ENCODE peak calls at places on chromosomes 3 and 15, in ten cellular contexts. W is BJ, V is ovary, K is left ventricle myocardium inferior, C is GM23248, T is WERI-Rb-1, F is heart right ventricle, L is Caco-2, A is OCI-LY7, R is upper lobe of right lung. N is an unnamed sample.

GRCh38 chr3:152322756-152323155 is 54.0 kb downstream of the MBNL1 start:
- DNase-seq in R (no peak), C (peak), T (no peak), K (no peak), L (no peak), W (no peak), F (no peak), A (peak), V (no peak), N (peak)

GRCh38 chr3:56931816-56932215 is 128.6 kb upstream of the SPATA12 start:
- DNase-seq in C (no peak), A (no peak), L (no peak), R (no peak), T (no peak), F (no peak), W (no peak), K (no peak), V (no peak), N (no peak)

GRCh38 chr3:107227091-107227490 is 150.1 kb upstream of the CCDC54 start:
- DNase-seq in A (no peak), W (no peak), T (no peak), K (no peak), L (no peak), F (no peak), V (no peak), C (peak), R (no peak), N (peak)

GRCh38 chr3:120461416-120461815 is 10.6 kb upstream of the FSTL1 start:
- DNase-seq in L (no peak), T (no peak), A (no peak), K (no peak), R (no peak), W (no peak), C (peak), V (no peak), F (no peak), N (peak)

GRCh38 chr15:52480990-52481389 is 47.7 kb downstream of the MYO5A start:
- DNase-seq in K (no peak), A (peak), C (no peak), W (no peak), R (no peak), L (no peak), T (no peak), F (no peak), V (no peak), N (no peak)

GRCh38 chr3:145448436-145448835 is 712.5 kb downstream of the PLOD2 start:
- DNase-seq in A (no peak), R (no peak), L (no peak), C (no peak), K (no peak), W (no peak), F (no peak), T (no peak), V (no peak), N (peak)

GRCh38 chr3:43036621-43037331 is 57.7 kb downstream of the GASK1A start:
- DNase-seq in V (no peak), W (no peak), K (no peak), C (no peak), L (no peak), A (no peak), T (no peak), F (no peak), R (no peak), N (no peak)

GRCh38 chr3:66729685-66730393 is 229.0 kb upstream of the LRIG1 start:
- DNase-seq in F (no peak), K (no peak), W (no peak), C (no peak), T (no peak), L (no peak), R (no peak), V (no peak), A (no peak), N (no peak)

GRCh38 chr3:54356299-54357037 is 234.1 kb downstream of the CACNA2D3 start:
- DNase-seq in C (peak), W (no peak), F (peak), V (no peak), L (no peak), A (no peak), K (peak), R (no peak), T (no peak), N (peak)

GRCh38 chr3:155424041-155424605 is 130.6 kb upstream of the STRIT1 start:
- DNase-seq in C (no peak), L (no peak), R (no peak), V (no peak), F (no peak), W (no peak), K (no peak), T (no peak), A (no peak), N (no peak)

GRCh38 chr15:70234256-70234965 is 136.7 kb upstream of the TLE3 start:
- DNase-seq in L (no peak), F (no peak), A (no peak), R (no peak), W (peak), T (no peak), V (no peak), C (peak), K (no peak), N (peak)

GRCh38 chr3:150179330-150179729 is 208.6 kb upstream of the PFN2 start:
- DNase-seq in W (no peak), A (no peak), L (no peak), K (no peak), T (no peak), F (no peak), C (no peak), R (no peak), V (no peak), N (no peak)
- H3K4me3 ChIP-seq in W (no peak), A (no peak), L (no peak), K (no peak), T (no peak), F (no peak), C (no peak), R (no peak), V (no peak), N (no peak)

GRCh38 chr3:146830231-146830630 is 225.1 kb upstream of the PLSCR5 start:
- DNase-seq in C (no peak), A (no peak), R (no peak), F (no peak), K (no peak), V (no peak), L (no peak), T (no peak), W (no peak), N (no peak)
- H3K4me3 ChIP-seq in C (no peak), A (no peak), R (no peak), F (no peak), K (no peak), V (no peak), L (no peak), T (no peak), W (no peak), N (no peak)

DNA sequence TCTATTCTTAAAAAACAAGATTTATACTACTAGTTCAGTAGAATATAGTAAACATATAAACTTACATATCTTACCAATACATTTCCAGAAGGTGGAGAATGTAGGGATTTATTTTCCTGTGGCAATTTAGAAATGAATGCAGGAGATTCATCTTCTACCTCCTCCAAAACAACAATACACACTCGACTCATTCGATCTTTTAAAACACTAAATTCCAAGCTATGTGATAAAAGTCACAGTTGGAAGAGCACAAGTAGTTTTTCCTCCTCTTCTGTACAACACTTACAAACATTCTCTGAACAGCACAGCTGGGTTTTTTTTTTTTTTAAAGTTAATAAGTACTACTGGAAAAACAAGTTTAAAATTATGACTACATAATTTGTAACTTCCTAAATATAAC is 1.4 kb downstream of the ANKRD28 start:
- DNase-seq in W (no peak), C (no peak), K (no peak), V (no peak), A (no peak), L (no peak), R (no peak), F (no peak), T (no peak), N (no peak)
- H3K4me3 ChIP-seq in W (peak), C (peak), K (peak), V (peak), A (no peak), L (no peak), R (peak), F (peak), T (no peak), N (peak)

GRCh38 chr15:49421991-49422390 is 1.1 kb upstream of the FGF7 start:
- DNase-seq in K (peak), C (peak), R (peak), A (peak), T (peak), L (no peak), F (peak), V (peak), W (no peak), N (peak)
- H3K4me3 ChIP-seq in K (peak), C (peak), R (peak), A (no peak), T (no peak), L (no peak), F (peak), V (peak), W (no peak), N (no peak)

DNA sequence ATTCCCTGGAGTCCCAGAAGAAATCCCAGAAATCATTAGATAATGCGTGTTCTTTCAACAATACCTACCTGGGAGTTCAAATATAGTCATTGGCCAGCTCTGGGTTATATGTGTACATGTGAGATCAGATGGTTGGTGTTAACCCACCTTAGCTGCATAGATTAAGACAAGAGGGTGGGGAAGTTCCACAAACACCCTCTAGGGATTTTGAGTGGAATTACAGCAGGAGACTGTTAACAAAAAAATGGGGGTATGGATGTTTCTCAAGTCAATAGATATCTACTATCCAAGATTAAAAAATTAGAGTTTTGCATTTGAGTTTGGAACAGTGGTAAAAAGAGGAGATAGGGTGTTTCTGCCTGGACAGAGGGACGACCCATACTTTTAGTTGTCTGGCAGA is 282.5 kb upstream of the CNTN3 start:
- DNase-seq in R (no peak), C (peak), A (no peak), T (no peak), V (no peak), F (no peak), K (no peak), L (no peak), W (no peak), N (peak)
- H3K4me3 ChIP-seq in R (no peak), C (no peak), A (no peak), T (no peak), V (no peak), F (no peak), K (no peak), L (no peak), W (no peak), N (no peak)

DNA sequence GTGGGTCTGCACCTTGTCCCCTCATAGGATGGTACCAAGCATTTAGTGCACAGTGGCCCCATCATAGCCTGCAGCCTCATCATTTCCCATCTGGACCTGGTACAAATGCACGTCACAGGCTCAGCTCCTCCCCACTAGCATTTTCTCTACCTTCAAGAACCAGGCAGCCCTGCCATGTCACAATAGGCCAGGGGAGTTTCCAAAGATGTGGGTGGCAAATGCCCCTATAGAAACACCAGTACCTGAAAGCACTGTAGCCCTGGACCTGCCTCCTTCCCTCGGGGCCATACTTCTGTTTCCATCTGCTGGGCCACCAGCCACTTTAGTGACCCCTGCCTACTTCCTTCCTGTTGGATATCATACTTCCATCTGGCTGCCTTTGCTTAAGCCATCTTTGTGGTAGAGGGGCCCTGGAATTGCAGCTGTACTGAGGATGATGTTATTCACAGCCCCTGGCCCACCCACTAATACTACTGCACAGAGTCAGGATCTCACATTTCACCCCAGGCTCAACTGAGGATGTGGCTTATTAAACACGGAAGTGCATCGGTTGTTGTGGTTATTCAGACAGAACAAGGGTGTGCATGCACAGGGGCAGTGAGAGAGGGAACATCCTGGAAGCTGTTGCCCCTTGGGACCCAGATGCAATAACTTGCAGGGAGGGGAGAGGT is 3.8 kb downstream of the TCTA start:
- DNase-seq in F (no peak), K (no peak), C (no peak), V (no peak), A (peak), R (no peak), L (no peak), W (no peak), T (no peak), N (no peak)
- H3K4me3 ChIP-seq in F (no peak), K (no peak), C (no peak), V (no peak), A (peak), R (no peak), L (no peak), W (no peak), T (no peak), N (no peak)